ENCODE peak calls at places on chromosome 1, in seven cellular contexts. One of them, this sample, is unnamed.

GRCh38 chr1:238944028-238944427 is 442.3 kb upstream of the CHRM3 start:
- DNase-seq in HCT116: no peak
- DNase-seq in IMR-90: no peak
- DNase-seq in sigmoid colon: no peak
- DNase-seq in fibroblast of mammary gland: no peak
- DNase-seq in kidney epithelial cell: no peak
- DNase-seq in fibroblast of villous mesenchyme: no peak
- DNase-seq in this sample: no peak

GRCh38 chr1:1631793-1632420 is at the start of gene MMP23B:
- DNase-seq in HCT116: no peak
- DNase-seq in IMR-90: no peak
- DNase-seq in sigmoid colon: peak; percentile 69
- DNase-seq in fibroblast of mammary gland: no peak
- DNase-seq in kidney epithelial cell: no peak
- DNase-seq in fibroblast of villous mesenchyme: peak; percentile 61
- DNase-seq in this sample: no peak

GRCh38 chr1:55257958-55258357 is 42.8 kb upstream of the USP24 start:
- DNase-seq in HCT116: no peak
- DNase-seq in IMR-90: peak; percentile 35
- DNase-seq in sigmoid colon: no peak
- DNase-seq in fibroblast of mammary gland: no peak
- DNase-seq in kidney epithelial cell: no peak
- DNase-seq in fibroblast of villous mesenchyme: no peak
- DNase-seq in this sample: no peak

GRCh38 chr1:119827010-119827409 is 15.8 kb upstream of the REG4 start:
- DNase-seq in HCT116: no peak
- DNase-seq in IMR-90: no peak
- DNase-seq in sigmoid colon: no peak
- DNase-seq in fibroblast of mammary gland: peak; percentile 5
- DNase-seq in kidney epithelial cell: no peak
- DNase-seq in fibroblast of villous mesenchyme: no peak
- DNase-seq in this sample: no peak

GRCh38 chr1:111963985-111964738 is 25.3 kb downstream of the KCND3 start:
- DNase-seq in HCT116: no peak
- DNase-seq in IMR-90: no peak
- DNase-seq in sigmoid colon: no peak
- DNase-seq in fibroblast of mammary gland: no peak
- DNase-seq in kidney epithelial cell: no peak
- DNase-seq in fibroblast of villous mesenchyme: no peak
- DNase-seq in this sample: no peak

GRCh38 chr1:15452866-15453571 is 3.5 kb upstream of the CELA2A start:
- DNase-seq in HCT116: no peak
- DNase-seq in IMR-90: no peak
- DNase-seq in sigmoid colon: no peak
- DNase-seq in fibroblast of mammary gland: no peak
- DNase-seq in kidney epithelial cell: no peak
- DNase-seq in fibroblast of villous mesenchyme: no peak
- DNase-seq in this sample: no peak

GRCh38 chr1:26130695-26131094 is 19.1 kb downstream of the PDIK1L start:
- DNase-seq in HCT116: no peak
- DNase-seq in IMR-90: no peak
- DNase-seq in sigmoid colon: no peak
- DNase-seq in fibroblast of mammary gland: no peak
- DNase-seq in kidney epithelial cell: no peak
- DNase-seq in fibroblast of villous mesenchyme: no peak
- DNase-seq in this sample: no peak

GRCh38 chr1:155940531-155940992 is 876 bp upstream of the RXFP4 start:
- DNase-seq in HCT116: no peak
- DNase-seq in IMR-90: peak; percentile 55
- DNase-seq in sigmoid colon: no peak
- DNase-seq in fibroblast of mammary gland: peak; percentile 40
- DNase-seq in kidney epithelial cell: no peak
- DNase-seq in fibroblast of villous mesenchyme: peak; percentile 30
- DNase-seq in this sample: no peak

GRCh38 chr1:17128361-17128760 is 9.1 kb upstream of the PADI2 start:
- DNase-seq in HCT116: peak; percentile 50
- DNase-seq in IMR-90: peak; percentile 91
- DNase-seq in sigmoid colon: no peak
- DNase-seq in fibroblast of mammary gland: peak; percentile 86
- DNase-seq in kidney epithelial cell: peak; percentile 98
- DNase-seq in fibroblast of villous mesenchyme: peak; percentile 93
- DNase-seq in this sample: no peak

GRCh38 chr1:15122331-15122730 is 31.2 kb upstream of the TMEM51 start:
- DNase-seq in HCT116: no peak
- DNase-seq in IMR-90: no peak
- DNase-seq in sigmoid colon: no peak
- DNase-seq in fibroblast of mammary gland: no peak
- DNase-seq in kidney epithelial cell: no peak
- DNase-seq in fibroblast of villous mesenchyme: no peak
- DNase-seq in this sample: no peak

GRCh38 chr1:241413386-241413785 is 56.4 kb upstream of the RGS7 start:
- DNase-seq in HCT116: no peak
- DNase-seq in IMR-90: peak; percentile 92
- DNase-seq in sigmoid colon: no peak
- DNase-seq in fibroblast of mammary gland: peak; percentile 99
- DNase-seq in kidney epithelial cell: no peak
- DNase-seq in fibroblast of villous mesenchyme: peak; percentile 74
- DNase-seq in this sample: no peak

GRCh38 chr1:186440584-186440983 is 20.3 kb downstream of the PDC start:
- DNase-seq in HCT116: no peak
- DNase-seq in IMR-90: peak; percentile 37
- DNase-seq in sigmoid colon: no peak
- DNase-seq in fibroblast of mammary gland: no peak
- DNase-seq in kidney epithelial cell: peak; percentile 32
- DNase-seq in fibroblast of villous mesenchyme: no peak
- DNase-seq in this sample: no peak

GRCh38 chr1:32681501-32681900 is 21.1 kb downstream of the SYNC start:
- DNase-seq in HCT116: no peak
- DNase-seq in IMR-90: peak; percentile 28
- DNase-seq in sigmoid colon: peak; percentile 69
- DNase-seq in fibroblast of mammary gland: no peak
- DNase-seq in kidney epithelial cell: no peak
- DNase-seq in fibroblast of villous mesenchyme: peak; percentile 33
- DNase-seq in this sample: no peak

GRCh38 chr1:10696977-10697376 is 99.5 kb downstream of the CASZ1 start:
- DNase-seq in HCT116: no peak
- DNase-seq in IMR-90: peak; percentile 23
- DNase-seq in sigmoid colon: no peak
- DNase-seq in fibroblast of mammary gland: peak; percentile 9
- DNase-seq in kidney epithelial cell: no peak
- DNase-seq in fibroblast of villous mesenchyme: no peak
- DNase-seq in this sample: no peak

GRCh38 chr1:45334308-45335245 is 5.4 kb upstream of the TOE1 start:
- DNase-seq in HCT116: no peak
- DNase-seq in IMR-90: peak; percentile 16
- DNase-seq in sigmoid colon: no peak
- DNase-seq in fibroblast of mammary gland: no peak
- DNase-seq in kidney epithelial cell: no peak
- DNase-seq in fibroblast of villous mesenchyme: no peak
- DNase-seq in this sample: no peak

GRCh38 chr1:113811353-113811887 is 856 bp downstream of the RSBN1 start:
- DNase-seq in HCT116: no peak
- DNase-seq in IMR-90: peak; percentile 22
- DNase-seq in sigmoid colon: no peak
- DNase-seq in fibroblast of mammary gland: peak; percentile 23
- DNase-seq in kidney epithelial cell: no peak
- DNase-seq in fibroblast of villous mesenchyme: peak; percentile 35
- DNase-seq in this sample: peak; percentile 29

GRCh38 chr1:165508291-165508690 is 35.5 kb upstream of the LRRC52 start:
- DNase-seq in HCT116: no peak
- DNase-seq in IMR-90: no peak
- DNase-seq in sigmoid colon: no peak
- DNase-seq in fibroblast of mammary gland: no peak
- DNase-seq in kidney epithelial cell: no peak
- DNase-seq in fibroblast of villous mesenchyme: no peak
- DNase-seq in this sample: no peak

GRCh38 chr1:234541281-234541975 is 62.4 kb upstream of the TARBP1 start:
- DNase-seq in HCT116: no peak
- DNase-seq in IMR-90: peak; percentile 62
- DNase-seq in sigmoid colon: peak; percentile 37
- DNase-seq in fibroblast of mammary gland: peak; percentile 84
- DNase-seq in kidney epithelial cell: peak; percentile 68
- DNase-seq in fibroblast of villous mesenchyme: no peak
- DNase-seq in this sample: no peak

GRCh38 chr1:90854559-90854958 is 137.5 kb upstream of the BARHL2 start:
- DNase-seq in HCT116: no peak
- DNase-seq in IMR-90: no peak
- DNase-seq in sigmoid colon: no peak
- DNase-seq in fibroblast of mammary gland: no peak
- DNase-seq in kidney epithelial cell: no peak
- DNase-seq in fibroblast of villous mesenchyme: no peak
- DNase-seq in this sample: no peak

GRCh38 chr1:15944308-15945010 is 31.4 kb downstream of the ZBTB17 start:
- DNase-seq in HCT116: no peak
- DNase-seq in IMR-90: no peak
- DNase-seq in sigmoid colon: no peak
- DNase-seq in fibroblast of mammary gland: no peak
- DNase-seq in kidney epithelial cell: no peak
- DNase-seq in fibroblast of villous mesenchyme: no peak
- DNase-seq in this sample: no peak

GRCh38 chr1:84847253-84848247 is 45.5 kb downstream of the LPAR3 start:
- DNase-seq in HCT116: peak; percentile 62
- DNase-seq in IMR-90: peak; percentile 96
- DNase-seq in sigmoid colon: peak; percentile 88
- DNase-seq in fibroblast of mammary gland: peak; percentile 98
- DNase-seq in kidney epithelial cell: peak; percentile 93
- DNase-seq in fibroblast of villous mesenchyme: peak; percentile 95
- DNase-seq in this sample: no peak

GRCh38 chr1:168974611-168975010 is 131.9 kb upstream of the ATP1B1 start:
- DNase-seq in HCT116: no peak
- DNase-seq in IMR-90: no peak
- DNase-seq in sigmoid colon: no peak
- DNase-seq in fibroblast of mammary gland: no peak
- DNase-seq in kidney epithelial cell: no peak
- DNase-seq in fibroblast of villous mesenchyme: no peak
- DNase-seq in this sample: no peak

GRCh38 chr1:22031214-22031962 is 21.1 kb upstream of the CDC42 start:
- DNase-seq in HCT116: no peak
- DNase-seq in IMR-90: no peak
- DNase-seq in sigmoid colon: peak; percentile 89
- DNase-seq in fibroblast of mammary gland: no peak
- DNase-seq in kidney epithelial cell: no peak
- DNase-seq in fibroblast of villous mesenchyme: peak; percentile 69
- DNase-seq in this sample: no peak

GRCh38 chr1:209565759-209566678 is 17.5 kb upstream of the CAMK1G start:
- DNase-seq in HCT116: peak; percentile 78
- DNase-seq in IMR-90: peak; percentile 75
- DNase-seq in sigmoid colon: peak; percentile 83
- DNase-seq in fibroblast of mammary gland: peak; percentile 85
- DNase-seq in kidney epithelial cell: peak; percentile 34
- DNase-seq in fibroblast of villous mesenchyme: peak; percentile 79
- DNase-seq in this sample: peak; percentile 69

GRCh38 chr1:100036718-100037664 is 67.2 kb downstream of the SLC35A3 start:
- DNase-seq in HCT116: no peak
- DNase-seq in IMR-90: peak; percentile 58
- DNase-seq in sigmoid colon: no peak
- DNase-seq in fibroblast of mammary gland: peak; percentile 86
- DNase-seq in kidney epithelial cell: no peak
- DNase-seq in fibroblast of villous mesenchyme: peak; percentile 37
- DNase-seq in this sample: no peak

GRCh38 chr1:21439721-21440629 is at the start of gene NBPF3:
- DNase-seq in HCT116: peak; percentile 78
- DNase-seq in IMR-90: peak; percentile 69
- DNase-seq in sigmoid colon: peak; percentile 94
- DNase-seq in fibroblast of mammary gland: peak; percentile 79
- DNase-seq in kidney epithelial cell: peak; percentile 61
- DNase-seq in fibroblast of villous mesenchyme: peak; percentile 86
- DNase-seq in this sample: peak; percentile 54

GRCh38 chr1:229884765-229885164 is 182.3 kb upstream of the GALNT2 start:
- DNase-seq in HCT116: no peak
- DNase-seq in IMR-90: no peak
- DNase-seq in sigmoid colon: no peak
- DNase-seq in fibroblast of mammary gland: no peak
- DNase-seq in kidney epithelial cell: no peak
- DNase-seq in fibroblast of villous mesenchyme: no peak
- DNase-seq in this sample: no peak
- TF ChIP-seq CTCF in HCT116: peak; percentile 4
- TF ChIP-seq CTCF in IMR-90: no peak
- TF ChIP-seq CTCF in sigmoid colon: no peak
- TF ChIP-seq CTCF in fibroblast of mammary gland: no peak
- TF ChIP-seq CTCF in kidney epithelial cell: no peak
- TF ChIP-seq CTCF in fibroblast of villous mesenchyme: no peak
- TF ChIP-seq CTCF in this sample: no peak

GRCh38 chr1:72724951-72725863 is 442.9 kb upstream of the NEGR1 start:
- DNase-seq in HCT116: no peak
- DNase-seq in IMR-90: no peak
- DNase-seq in sigmoid colon: peak; percentile 44
- DNase-seq in fibroblast of mammary gland: no peak
- DNase-seq in kidney epithelial cell: no peak
- DNase-seq in fibroblast of villous mesenchyme: no peak
- DNase-seq in this sample: no peak
- TF ChIP-seq CTCF in HCT116: no peak
- TF ChIP-seq CTCF in IMR-90: no peak
- TF ChIP-seq CTCF in sigmoid colon: no peak
- TF ChIP-seq CTCF in fibroblast of mammary gland: no peak
- TF ChIP-seq CTCF in kidney epithelial cell: no peak
- TF ChIP-seq CTCF in fibroblast of villous mesenchyme: no peak
- TF ChIP-seq CTCF in this sample: no peak

DNA sequence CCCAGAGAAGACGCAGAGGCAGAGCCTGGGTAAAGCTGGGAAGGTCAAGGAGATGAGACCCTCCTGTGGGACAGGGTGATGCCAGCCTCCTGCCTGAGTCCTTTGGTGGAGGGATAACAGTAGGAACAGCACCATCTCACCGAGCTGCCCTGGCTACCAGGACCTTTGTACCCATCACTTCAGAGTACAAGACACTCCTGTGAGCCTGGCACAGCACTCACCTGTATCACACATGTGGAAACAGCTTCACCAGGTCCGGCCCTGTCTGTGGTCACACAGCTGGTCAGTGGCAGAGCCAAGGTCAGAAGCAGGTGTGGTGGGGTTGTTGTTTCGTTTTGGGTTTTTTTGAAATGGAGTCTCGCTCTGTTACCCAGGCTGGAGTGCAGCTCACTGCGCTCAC is 5.0 kb upstream of the TMEM200B start:
- DNase-seq in HCT116: no peak
- DNase-seq in IMR-90: no peak
- DNase-seq in sigmoid colon: no peak
- DNase-seq in fibroblast of mammary gland: no peak
- DNase-seq in kidney epithelial cell: no peak
- DNase-seq in fibroblast of villous mesenchyme: no peak
- DNase-seq in this sample: no peak
- TF ChIP-seq CTCF in HCT116: no peak
- TF ChIP-seq CTCF in IMR-90: no peak
- TF ChIP-seq CTCF in sigmoid colon: no peak
- TF ChIP-seq CTCF in fibroblast of mammary gland: no peak
- TF ChIP-seq CTCF in kidney epithelial cell: no peak
- TF ChIP-seq CTCF in fibroblast of villous mesenchyme: no peak
- TF ChIP-seq CTCF in this sample: no peak

DNA sequence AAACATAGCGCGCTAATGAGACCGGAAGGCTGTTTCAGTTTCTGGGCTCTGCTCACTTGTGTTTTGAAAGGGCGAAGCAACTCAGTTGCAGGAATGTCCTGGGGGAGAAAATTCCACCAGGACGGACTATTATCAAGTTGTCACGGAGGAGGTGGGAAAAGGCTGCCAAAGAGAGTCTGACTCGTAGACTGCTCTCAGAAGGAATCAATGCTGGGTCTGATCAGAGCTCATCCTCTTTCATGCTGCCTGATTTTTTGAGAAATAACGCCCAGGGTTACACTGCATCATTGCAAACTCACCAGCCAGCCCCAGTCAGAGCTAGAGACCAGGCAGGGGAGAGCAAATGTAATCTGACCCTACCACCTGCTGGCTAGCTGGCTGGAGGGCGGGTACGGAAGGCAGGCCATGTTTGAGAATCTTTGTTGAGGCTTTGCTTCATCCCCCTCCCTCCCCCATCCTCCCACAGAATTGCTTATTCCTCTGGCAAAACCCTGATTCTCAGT is 36.4 kb upstream of the BCL9 start:
- DNase-seq in HCT116: no peak
- DNase-seq in IMR-90: peak; percentile 15
- DNase-seq in sigmoid colon: no peak
- DNase-seq in fibroblast of mammary gland: no peak
- DNase-seq in kidney epithelial cell: no peak
- DNase-seq in fibroblast of villous mesenchyme: peak; percentile 16
- DNase-seq in this sample: no peak
- TF ChIP-seq CTCF in HCT116: no peak
- TF ChIP-seq CTCF in IMR-90: no peak
- TF ChIP-seq CTCF in sigmoid colon: no peak
- TF ChIP-seq CTCF in fibroblast of mammary gland: no peak
- TF ChIP-seq CTCF in kidney epithelial cell: no peak
- TF ChIP-seq CTCF in fibroblast of villous mesenchyme: no peak
- TF ChIP-seq CTCF in this sample: no peak

This sample was measured in omental fat pad.